ENCODE peak calls at places on chromosome 4, in four cellular contexts. One of them, this sample, is unnamed.
A peak's percentile ranks its signal among the peaks of the same experiment; 100 is the strongest.

GRCh38 chr4:56892686-56893085 is 15.0 kb upstream of the REST start:
- DNase-seq in GM13976: no peak
- DNase-seq in GM10248: no peak
- DNase-seq in AG09319: no peak
- DNase-seq in this sample: no peak

GRCh38 chr4:186920486-186920885 is 196.8 kb upstream of the FAT1 start:
- DNase-seq in GM10248: no peak
- DNase-seq in AG09319: peak; percentile 31
- DNase-seq in GM13976: no peak
- DNase-seq in this sample: no peak

GRCh38 chr4:38226170-38226569 is 266.0 kb downstream of the PTTG2 start:
- DNase-seq in GM10248: no peak
- DNase-seq in GM13976: no peak
- DNase-seq in AG09319: no peak
- DNase-seq in this sample: no peak

GRCh38 chr4:126757219-126757618 is 875.5 kb upstream of the INTU start:
- DNase-seq in GM10248: no peak
- DNase-seq in AG09319: no peak
- DNase-seq in GM13976: no peak
- DNase-seq in this sample: peak; percentile 20

GRCh38 chr4:128776794-128777216 is 32.7 kb upstream of the JADE1 start:
- DNase-seq in GM13976: no peak
- DNase-seq in AG09319: peak; percentile 55
- DNase-seq in GM10248: no peak
- DNase-seq in this sample: no peak

GRCh38 chr4:146638801-146639351 is at the start of gene POU4F2:
- DNase-seq in AG09319: no peak
- DNase-seq in GM13976: peak; percentile 56
- DNase-seq in GM10248: peak; percentile 48
- DNase-seq in this sample: no peak

GRCh38 chr4:127832585-127832984 is 48.1 kb upstream of the PLK4 start:
- DNase-seq in AG09319: no peak
- DNase-seq in GM13976: peak; percentile 45
- DNase-seq in GM10248: peak; percentile 38
- DNase-seq in this sample: peak; percentile 20

GRCh38 chr4:56250801-56251200 is 136.5 kb downstream of the AASDH start:
- DNase-seq in AG09319: no peak
- DNase-seq in GM13976: no peak
- DNase-seq in GM10248: no peak
- DNase-seq in this sample: no peak

GRCh38 chr4:126715681-126716080 is 917.1 kb upstream of the INTU start:
- DNase-seq in AG09319: no peak
- DNase-seq in GM10248: no peak
- DNase-seq in GM13976: no peak
- DNase-seq in this sample: no peak

GRCh38 chr4:160143574-160143973 is 1040.7 kb downstream of the RAPGEF2 start:
- DNase-seq in GM13976: no peak
- DNase-seq in GM10248: no peak
- DNase-seq in AG09319: no peak
- DNase-seq in this sample: no peak

GRCh38 chr4:34105311-34105710 is 2139.0 kb downstream of the ARAP2 start:
- DNase-seq in GM10248: no peak
- DNase-seq in AG09319: no peak
- DNase-seq in GM13976: no peak
- DNase-seq in this sample: no peak

GRCh38 chr4:152784490-152785195 is 4.9 kb downstream of the ARFIP1 start:
- DNase-seq in GM10248: no peak
- DNase-seq in GM13976: no peak
- DNase-seq in AG09319: no peak
- DNase-seq in this sample: no peak

GRCh38 chr4:186936496-186937375 is 213.1 kb upstream of the FAT1 start:
- DNase-seq in GM10248: no peak
- DNase-seq in AG09319: peak; percentile 36
- DNase-seq in GM13976: no peak
- DNase-seq in this sample: no peak

GRCh38 chr4:145034727-145035211 is 63.2 kb downstream of the ANAPC10 start:
- DNase-seq in GM13976: no peak
- DNase-seq in GM10248: no peak
- DNase-seq in AG09319: peak; percentile 20
- DNase-seq in this sample: no peak

GRCh38 chr4:145041378-145041777 is 56.6 kb downstream of the ANAPC10 start:
- DNase-seq in GM13976: peak; percentile 15
- DNase-seq in AG09319: no peak
- DNase-seq in GM10248: peak; percentile 25
- DNase-seq in this sample: peak; percentile 70

DNA sequence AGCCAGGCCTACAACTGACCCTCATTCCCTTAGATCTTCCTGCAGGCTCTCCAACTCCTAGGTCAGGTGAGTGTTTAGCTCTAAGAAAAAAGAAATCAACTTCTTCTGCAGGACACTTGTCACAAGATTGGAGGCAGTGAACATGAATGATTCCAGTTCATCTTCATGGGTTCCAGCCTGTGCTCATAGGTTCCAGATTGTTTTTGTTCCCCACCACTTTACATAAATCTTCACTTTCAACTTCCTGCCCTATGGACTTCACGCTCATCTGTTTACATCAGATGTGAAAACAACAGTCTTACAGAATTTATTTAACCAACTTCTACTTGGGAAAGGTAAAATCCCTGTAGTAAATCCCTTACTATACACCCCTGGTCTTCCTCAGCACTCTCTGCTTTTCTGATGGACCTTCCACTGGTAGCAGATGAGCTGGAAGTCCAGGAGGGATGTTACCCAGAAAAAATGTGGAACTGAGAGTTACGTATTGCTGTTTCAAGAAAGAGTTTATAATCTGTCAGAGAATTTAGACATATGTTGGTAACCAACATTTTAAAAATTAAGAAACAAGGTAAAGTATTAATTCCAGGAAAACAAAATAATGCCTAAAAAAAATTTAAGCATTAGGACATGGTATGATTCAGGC is 62.4 kb downstream of the ANAPC10 start:
- DNase-seq in GM10248: no peak
- DNase-seq in GM13976: no peak
- DNase-seq in AG09319: no peak
- DNase-seq in this sample: no peak
- TF ChIP-seq CTCF in GM10248: no peak
- TF ChIP-seq CTCF in GM13976: no peak
- TF ChIP-seq CTCF in AG09319: no peak
- TF ChIP-seq CTCF in this sample: no peak

GRCh38 chr4:138686078-138686477 is 329.5 kb upstream of the NOCT start:
- DNase-seq in AG09319: no peak
- DNase-seq in GM10248: no peak
- DNase-seq in GM13976: no peak
- DNase-seq in this sample: no peak
- TF ChIP-seq CTCF in AG09319: no peak
- TF ChIP-seq CTCF in GM10248: no peak
- TF ChIP-seq CTCF in GM13976: no peak
- TF ChIP-seq CTCF in this sample: no peak

GRCh38 chr4:15928883-15929282 is 9.7 kb downstream of the FGFBP1 start:
- DNase-seq in AG09319: no peak
- DNase-seq in GM13976: no peak
- DNase-seq in GM10248: no peak
- DNase-seq in this sample: no peak
- TF ChIP-seq CTCF in AG09319: no peak
- TF ChIP-seq CTCF in GM13976: no peak
- TF ChIP-seq CTCF in GM10248: no peak
- TF ChIP-seq CTCF in this sample: no peak

GRCh38 chr4:124318292-124318691 is 394.2 kb downstream of the ANKRD50 start:
- DNase-seq in GM10248: no peak
- DNase-seq in GM13976: no peak
- DNase-seq in AG09319: no peak
- DNase-seq in this sample: no peak
- TF ChIP-seq CTCF in GM10248: no peak
- TF ChIP-seq CTCF in GM13976: no peak
- TF ChIP-seq CTCF in AG09319: no peak
- TF ChIP-seq CTCF in this sample: no peak

GRCh38 chr4:110505440-110505839 is 29.5 kb downstream of the ENPEP start:
- DNase-seq in GM13976: no peak
- DNase-seq in GM10248: no peak
- DNase-seq in AG09319: no peak
- DNase-seq in this sample: no peak

GRCh38 chr4:110510955-110511544 is 35.1 kb downstream of the ENPEP start:
- DNase-seq in GM10248: peak; percentile 51
- DNase-seq in AG09319: no peak
- DNase-seq in GM13976: peak; percentile 43
- DNase-seq in this sample: peak; percentile 79

GRCh38 chr4:110510282-110510681 is 34.3 kb downstream of the ENPEP start:
- DNase-seq in GM13976: no peak
- DNase-seq in AG09319: no peak
- DNase-seq in GM10248: no peak
- DNase-seq in this sample: no peak

GRCh38 chr4:110512901-110513300 is 36.9 kb downstream of the ENPEP start:
- DNase-seq in GM10248: no peak
- DNase-seq in GM13976: no peak
- DNase-seq in AG09319: no peak
- DNase-seq in this sample: no peak

DNA sequence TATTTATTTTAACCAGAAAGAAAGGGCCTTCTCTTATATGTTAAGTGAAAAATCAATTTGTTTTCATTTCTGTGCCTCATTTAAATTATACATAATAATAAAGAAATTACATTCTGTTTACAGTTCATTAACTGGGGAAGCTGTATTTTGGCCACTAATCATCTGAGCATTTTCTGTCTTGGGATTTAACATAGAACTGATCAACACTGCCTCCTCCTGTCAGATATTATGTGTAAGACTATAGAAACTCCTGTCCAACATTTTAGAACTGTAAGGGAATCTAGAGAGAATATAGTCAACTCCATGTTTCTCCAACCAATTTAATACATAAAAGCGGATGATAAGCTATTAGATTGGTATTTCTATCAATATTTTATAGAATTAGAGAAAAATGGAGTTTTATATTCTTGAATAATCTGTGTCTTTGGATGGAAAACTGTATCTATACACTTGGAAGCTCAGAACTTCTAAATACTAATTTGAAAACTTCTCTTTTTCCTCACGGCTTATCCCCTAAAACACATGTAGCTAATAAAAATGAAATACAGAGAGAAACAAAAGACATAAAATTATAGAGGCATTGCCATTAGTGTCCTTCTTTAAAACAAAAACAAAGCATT is 33.0 kb downstream of the ENPEP start:
- DNase-seq in GM10248: peak; percentile 28
- DNase-seq in AG09319: no peak
- DNase-seq in GM13976: peak; percentile 42
- DNase-seq in this sample: peak; percentile 42
- TF ChIP-seq CTCF in GM10248: peak; percentile 47
- TF ChIP-seq CTCF in AG09319: peak; percentile 44
- TF ChIP-seq CTCF in GM13976: peak; percentile 35
- TF ChIP-seq CTCF in this sample: peak; percentile 34

DNA sequence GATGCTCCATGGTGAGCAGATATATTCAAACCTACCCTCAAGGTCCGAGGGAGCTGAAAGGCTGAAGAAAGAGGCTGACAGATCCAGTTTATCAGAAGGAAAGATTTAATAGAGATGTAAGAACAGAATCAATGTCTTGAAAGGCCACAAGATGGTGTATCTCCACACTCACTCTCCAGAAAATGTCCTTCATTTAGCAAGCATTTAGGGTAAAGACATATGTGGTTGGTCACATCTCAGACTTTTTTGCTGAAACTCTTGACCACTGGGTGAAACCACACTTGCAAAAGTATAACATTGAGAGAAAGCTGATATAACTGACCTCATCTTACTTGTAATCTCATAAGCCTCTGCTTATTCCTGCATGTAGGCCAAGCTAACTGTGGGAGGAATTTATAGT is 745.8 kb upstream of the GALNTL6 start:
- DNase-seq in AG09319: no peak
- DNase-seq in GM10248: no peak
- DNase-seq in GM13976: no peak
- DNase-seq in this sample: peak; percentile 9
- TF ChIP-seq CTCF in AG09319: no peak
- TF ChIP-seq CTCF in GM10248: no peak
- TF ChIP-seq CTCF in GM13976: no peak
- TF ChIP-seq CTCF in this sample: no peak

This sample was measured in MM.1S.